ENCODE peak calls at places on chromosomes 13 and 19, in eight cellular contexts. One of them, this sample, is unnamed.

GRCh38 chr19:16619456-16619855 is 8.5 kb downstream of the MED26 start:
- DNase-seq in H1: no peak
- DNase-seq in lower leg skin: no peak
- DNase-seq in stomach: no peak
- DNase-seq in suprapubic skin: no peak
- DNase-seq in sigmoid colon: peak
- DNase-seq in IMR-90: no peak
- DNase-seq in body of pancreas: no peak
- DNase-seq in this sample: no peak

GRCh38 chr19:10461047-10461949 is 41.0 kb downstream of the PDE4A start:
- DNase-seq in H1: peak
- DNase-seq in lower leg skin: peak
- DNase-seq in stomach: peak
- DNase-seq in suprapubic skin: peak
- DNase-seq in sigmoid colon: peak
- DNase-seq in IMR-90: peak
- DNase-seq in body of pancreas: peak
- DNase-seq in this sample: peak

GRCh38 chr13:103812558-103812957 is 746.3 kb upstream of the SLC10A2 start:
- DNase-seq in H1: no peak
- DNase-seq in lower leg skin: no peak
- DNase-seq in stomach: no peak
- DNase-seq in suprapubic skin: no peak
- DNase-seq in sigmoid colon: no peak
- DNase-seq in IMR-90: no peak
- DNase-seq in body of pancreas: no peak
- DNase-seq in this sample: no peak

GRCh38 chr13:80658705-80659104 is 317.8 kb upstream of the SPRY2 start:
- DNase-seq in H1: no peak
- DNase-seq in lower leg skin: no peak
- DNase-seq in stomach: no peak
- DNase-seq in suprapubic skin: no peak
- DNase-seq in sigmoid colon: no peak
- DNase-seq in IMR-90: no peak
- DNase-seq in body of pancreas: no peak
- DNase-seq in this sample: no peak

GRCh38 chr19:54287456-54287855 is 6.5 kb upstream of the LILRB2 start:
- DNase-seq in H1: no peak
- DNase-seq in lower leg skin: no peak
- DNase-seq in stomach: no peak
- DNase-seq in suprapubic skin: no peak
- DNase-seq in sigmoid colon: no peak
- DNase-seq in IMR-90: peak
- DNase-seq in body of pancreas: no peak
- DNase-seq in this sample: no peak

GRCh38 chr19:12543855-12544254 is 7.4 kb downstream of the ZNF564 start:
- DNase-seq in H1: no peak
- DNase-seq in lower leg skin: no peak
- DNase-seq in stomach: no peak
- DNase-seq in suprapubic skin: no peak
- DNase-seq in sigmoid colon: no peak
- DNase-seq in IMR-90: no peak
- DNase-seq in body of pancreas: no peak
- DNase-seq in this sample: peak

GRCh38 chr19:29515706-29516357 is 10.0 kb upstream of the VSTM2B start:
- DNase-seq in H1: no peak
- DNase-seq in lower leg skin: no peak
- DNase-seq in stomach: no peak
- DNase-seq in suprapubic skin: no peak
- DNase-seq in sigmoid colon: no peak
- DNase-seq in IMR-90: no peak
- DNase-seq in body of pancreas: no peak
- DNase-seq in this sample: no peak

GRCh38 chr13:29993716-29994488 is 143.5 kb upstream of the UBL3 start:
- DNase-seq in H1: no peak
- DNase-seq in lower leg skin: no peak
- DNase-seq in stomach: no peak
- DNase-seq in suprapubic skin: no peak
- DNase-seq in sigmoid colon: no peak
- DNase-seq in IMR-90: peak
- DNase-seq in body of pancreas: no peak
- DNase-seq in this sample: no peak

GRCh38 chr19:18593367-18594095 is 4.9 kb downstream of the REX1BD start:
- DNase-seq in H1: no peak
- DNase-seq in lower leg skin: no peak
- DNase-seq in stomach: no peak
- DNase-seq in suprapubic skin: no peak
- DNase-seq in sigmoid colon: no peak
- DNase-seq in IMR-90: no peak
- DNase-seq in body of pancreas: no peak
- DNase-seq in this sample: no peak

DNA sequence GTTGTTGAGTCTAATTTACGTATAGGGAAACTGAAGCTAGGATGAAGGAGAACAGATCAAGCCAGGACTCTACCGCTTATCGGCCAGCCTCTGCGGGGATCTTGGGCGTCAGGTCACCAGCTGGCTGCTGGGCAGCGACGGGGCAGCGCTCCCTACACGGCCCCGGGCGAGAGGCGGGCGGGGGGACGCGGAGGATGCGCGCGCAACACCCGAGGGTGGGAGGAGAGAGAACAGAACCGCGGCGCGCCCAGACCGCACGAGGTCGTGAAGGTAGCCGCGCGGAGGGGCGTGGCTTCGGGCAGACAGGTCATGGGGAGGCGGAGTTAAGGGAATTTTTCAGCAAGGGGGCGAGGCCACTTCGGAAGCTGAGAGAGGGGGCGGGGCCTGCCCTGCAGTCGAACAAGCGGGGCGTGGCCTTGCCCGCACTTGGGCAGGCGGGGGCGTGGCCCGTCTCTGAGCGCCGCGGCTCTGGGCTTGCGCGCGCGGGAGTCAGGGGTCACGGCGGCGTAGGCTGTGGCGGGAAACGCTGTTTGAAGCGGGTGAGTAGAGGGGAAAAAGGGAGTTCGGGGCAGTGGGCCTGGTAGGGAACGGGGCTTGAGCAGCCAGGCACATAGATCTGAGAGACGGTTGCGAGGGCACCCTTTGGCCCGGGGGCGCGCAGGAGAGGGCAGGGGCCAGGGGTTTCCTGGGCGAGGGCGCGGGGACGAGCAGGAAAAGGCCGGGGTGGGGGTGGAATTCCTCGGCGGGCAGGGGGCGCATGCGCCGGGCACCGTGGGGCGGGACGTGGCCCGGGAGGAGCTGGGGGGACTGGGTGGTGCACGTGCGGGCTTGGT is at the start of gene POLD1:
- DNase-seq in H1: peak
- DNase-seq in lower leg skin: peak
- DNase-seq in stomach: peak
- DNase-seq in suprapubic skin: peak
- DNase-seq in sigmoid colon: peak
- DNase-seq in IMR-90: peak
- DNase-seq in body of pancreas: peak
- DNase-seq in this sample: peak
- TF ChIP-seq POLR2A in H1: peak
- TF ChIP-seq POLR2A in lower leg skin: no peak
- TF ChIP-seq POLR2A in stomach: no peak
- TF ChIP-seq POLR2A in suprapubic skin: peak
- TF ChIP-seq POLR2A in sigmoid colon: no peak
- TF ChIP-seq POLR2A in IMR-90: peak
- TF ChIP-seq POLR2A in body of pancreas: peak
- TF ChIP-seq POLR2A in this sample: peak

GRCh38 chr19:14686411-14686810 is 3.4 kb upstream of the ZNF333 start:
- DNase-seq in H1: no peak
- DNase-seq in lower leg skin: no peak
- DNase-seq in stomach: no peak
- DNase-seq in suprapubic skin: no peak
- DNase-seq in sigmoid colon: no peak
- DNase-seq in IMR-90: peak
- DNase-seq in body of pancreas: no peak
- DNase-seq in this sample: peak

GRCh38 chr19:14695471-14695870 is 5.6 kb downstream of the ZNF333 start:
- DNase-seq in H1: no peak
- DNase-seq in lower leg skin: peak
- DNase-seq in stomach: no peak
- DNase-seq in suprapubic skin: no peak
- DNase-seq in sigmoid colon: no peak
- DNase-seq in IMR-90: no peak
- DNase-seq in body of pancreas: no peak
- DNase-seq in this sample: no peak

GRCh38 chr19:14694867-14695266 is 5.0 kb downstream of the ZNF333 start:
- DNase-seq in H1: no peak
- DNase-seq in lower leg skin: no peak
- DNase-seq in stomach: no peak
- DNase-seq in suprapubic skin: no peak
- DNase-seq in sigmoid colon: no peak
- DNase-seq in IMR-90: no peak
- DNase-seq in body of pancreas: no peak
- DNase-seq in this sample: no peak

DNA sequence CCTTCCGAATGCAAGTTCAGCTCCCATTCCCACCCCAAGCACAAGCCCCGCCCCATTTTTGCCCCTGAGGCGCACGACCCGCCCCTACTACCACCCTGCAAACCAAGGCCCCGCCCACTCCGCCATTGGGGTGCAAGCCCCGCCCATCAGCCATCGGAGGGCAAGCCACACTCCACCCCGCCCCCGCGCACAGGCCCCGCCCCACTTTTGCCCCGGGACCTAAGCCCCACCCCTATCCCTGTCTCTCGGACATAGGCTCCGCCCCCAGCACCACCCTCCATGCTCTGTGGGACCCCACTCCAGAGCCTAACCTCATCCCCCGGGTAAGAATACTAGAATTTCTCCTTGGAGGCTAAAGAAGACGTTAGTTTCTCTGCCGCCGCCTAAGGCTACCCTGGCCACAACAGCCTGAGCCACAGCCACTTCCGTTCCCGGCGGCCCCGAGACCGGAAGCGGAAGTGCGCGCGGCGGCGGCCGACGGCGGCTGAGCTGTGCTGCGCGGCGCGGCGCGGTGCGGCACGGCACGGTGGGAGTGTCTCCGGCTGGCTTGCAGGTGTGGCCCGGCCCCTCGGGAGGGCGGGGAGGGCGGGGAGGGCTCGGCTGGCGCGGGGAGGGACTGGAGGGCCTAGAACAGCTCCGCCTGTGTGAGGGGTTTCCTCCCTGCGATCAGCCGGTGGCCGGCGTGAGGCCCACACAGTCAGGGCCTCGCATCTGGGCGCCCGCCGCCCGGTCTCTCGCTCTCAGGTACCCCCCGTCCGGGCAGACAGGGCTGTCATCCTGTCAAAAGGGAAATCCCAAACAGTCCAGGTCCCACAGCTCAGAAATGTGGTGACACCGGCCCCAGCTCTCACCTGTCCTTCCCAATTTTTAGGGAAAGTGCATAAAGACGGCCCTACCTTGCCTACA is at the start of gene ZNF333:
- DNase-seq in H1: peak
- DNase-seq in lower leg skin: peak
- DNase-seq in stomach: peak
- DNase-seq in suprapubic skin: peak
- DNase-seq in sigmoid colon: peak
- DNase-seq in IMR-90: peak
- DNase-seq in body of pancreas: peak
- DNase-seq in this sample: peak
- TF ChIP-seq POLR2A in H1: peak
- TF ChIP-seq POLR2A in lower leg skin: no peak
- TF ChIP-seq POLR2A in stomach: no peak
- TF ChIP-seq POLR2A in suprapubic skin: peak
- TF ChIP-seq POLR2A in sigmoid colon: no peak
- TF ChIP-seq POLR2A in IMR-90: peak
- TF ChIP-seq POLR2A in body of pancreas: peak
- TF ChIP-seq POLR2A in this sample: peak

GRCh38 chr19:19776206-19777008 is 43.5 kb upstream of the ZNF14 start:
- DNase-seq in H1: peak
- DNase-seq in lower leg skin: peak
- DNase-seq in stomach: peak
- DNase-seq in suprapubic skin: peak
- DNase-seq in sigmoid colon: peak
- DNase-seq in IMR-90: peak
- DNase-seq in body of pancreas: peak
- DNase-seq in this sample: peak
- TF ChIP-seq POLR2A in H1: no peak
- TF ChIP-seq POLR2A in lower leg skin: no peak
- TF ChIP-seq POLR2A in stomach: no peak
- TF ChIP-seq POLR2A in suprapubic skin: no peak
- TF ChIP-seq POLR2A in sigmoid colon: no peak
- TF ChIP-seq POLR2A in IMR-90: no peak
- TF ChIP-seq POLR2A in body of pancreas: peak
- TF ChIP-seq POLR2A in this sample: peak

GRCh38 chr19:48480476-48481190 is 11.5 kb downstream of the CYTH2 start:
- DNase-seq in H1: no peak
- DNase-seq in lower leg skin: peak
- DNase-seq in stomach: no peak
- DNase-seq in suprapubic skin: no peak
- DNase-seq in sigmoid colon: no peak
- DNase-seq in IMR-90: no peak
- DNase-seq in body of pancreas: peak
- DNase-seq in this sample: no peak

GRCh38 chr19:48484247-48484893 is 15.2 kb downstream of the CYTH2 start:
- DNase-seq in H1: no peak
- DNase-seq in lower leg skin: no peak
- DNase-seq in stomach: no peak
- DNase-seq in suprapubic skin: no peak
- DNase-seq in sigmoid colon: no peak
- DNase-seq in IMR-90: no peak
- DNase-seq in body of pancreas: no peak
- DNase-seq in this sample: no peak

GRCh38 chr19:48480151-48480475 is 10.9 kb downstream of the CYTH2 start:
- DNase-seq in H1: no peak
- DNase-seq in lower leg skin: peak
- DNase-seq in stomach: peak
- DNase-seq in suprapubic skin: no peak
- DNase-seq in sigmoid colon: peak
- DNase-seq in IMR-90: no peak
- DNase-seq in body of pancreas: peak
- DNase-seq in this sample: no peak

GRCh38 chr19:48481191-48481500 is 12.0 kb downstream of the CYTH2 start:
- DNase-seq in H1: no peak
- DNase-seq in lower leg skin: no peak
- DNase-seq in stomach: no peak
- DNase-seq in suprapubic skin: no peak
- DNase-seq in sigmoid colon: no peak
- DNase-seq in IMR-90: peak
- DNase-seq in body of pancreas: no peak
- DNase-seq in this sample: no peak

DNA sequence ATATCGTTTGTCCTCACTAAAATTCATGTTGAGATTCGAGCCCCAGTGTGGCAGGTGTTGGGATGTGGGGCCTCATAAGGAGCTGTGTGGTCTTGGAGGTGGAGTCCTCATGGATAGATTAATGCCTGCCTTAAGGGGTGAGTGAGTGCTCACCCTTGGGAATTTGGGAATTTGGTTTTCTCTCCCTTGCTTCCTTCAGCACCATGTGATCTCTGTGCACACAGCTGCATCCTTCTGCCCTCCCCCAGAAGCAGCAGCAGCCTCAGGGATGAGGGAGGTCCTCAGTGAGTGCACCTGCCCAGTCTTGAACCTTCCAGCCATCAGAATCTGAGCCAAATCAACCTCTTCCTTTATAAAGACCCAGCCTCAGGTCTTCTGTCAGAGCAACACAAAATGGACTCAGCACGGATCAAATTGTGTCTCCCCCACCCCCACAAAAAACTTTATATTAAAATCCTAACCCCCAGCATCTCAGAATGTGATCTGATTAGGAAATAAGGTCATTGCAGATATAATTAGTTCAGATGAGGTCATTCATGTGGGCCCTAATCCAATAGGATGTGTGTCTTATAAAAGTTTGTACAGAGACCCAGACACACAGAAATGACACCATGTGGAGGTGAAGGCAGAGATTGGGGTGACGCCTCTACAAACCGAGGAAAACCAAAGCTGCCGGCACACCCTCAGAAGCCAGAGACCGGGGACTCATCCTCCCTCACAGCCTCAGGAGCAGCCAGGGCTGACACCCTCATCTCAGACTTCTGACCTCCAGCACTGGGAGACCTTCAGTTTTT is 12.9 kb downstream of the CYTH2 start:
- DNase-seq in H1: no peak
- DNase-seq in lower leg skin: no peak
- DNase-seq in stomach: no peak
- DNase-seq in suprapubic skin: no peak
- DNase-seq in sigmoid colon: no peak
- DNase-seq in IMR-90: no peak
- DNase-seq in body of pancreas: no peak
- DNase-seq in this sample: no peak
- TF ChIP-seq POLR2A in H1: no peak
- TF ChIP-seq POLR2A in lower leg skin: no peak
- TF ChIP-seq POLR2A in stomach: no peak
- TF ChIP-seq POLR2A in suprapubic skin: no peak
- TF ChIP-seq POLR2A in sigmoid colon: no peak
- TF ChIP-seq POLR2A in IMR-90: no peak
- TF ChIP-seq POLR2A in body of pancreas: no peak
- TF ChIP-seq POLR2A in this sample: no peak